ENCODE peak calls at places on chromosomes 13 and 19, in six cellular contexts. One of them, this sample, is unnamed.

GRCh38 chr19:3547301-3547731 is 8.3 kb downstream of the TEKTIP1 start:
- DNase-seq in BJ: no peak
- DNase-seq in bronchial epithelial cell: no peak
- DNase-seq in fibroblast of mammary gland: peak
- DNase-seq in heart left ventricle: no peak
- DNase-seq in brain microvascular endothelial cell: no peak
- DNase-seq in this sample: no peak

GRCh38 chr13:76016799-76017198 is 380.7 kb downstream of the LMO7 start:
- DNase-seq in BJ: no peak
- DNase-seq in bronchial epithelial cell: peak
- DNase-seq in fibroblast of mammary gland: peak
- DNase-seq in heart left ventricle: no peak
- DNase-seq in brain microvascular endothelial cell: peak
- DNase-seq in this sample: no peak

GRCh38 chr13:112961457-112962369 is 7.3 kb upstream of the MCF2L start:
- DNase-seq in BJ: no peak
- DNase-seq in bronchial epithelial cell: no peak
- DNase-seq in fibroblast of mammary gland: no peak
- DNase-seq in heart left ventricle: peak
- DNase-seq in brain microvascular endothelial cell: no peak
- DNase-seq in this sample: no peak

GRCh38 chr19:4575978-4576933 is 16.8 kb upstream of the SEMA6B start:
- DNase-seq in BJ: no peak
- DNase-seq in bronchial epithelial cell: peak
- DNase-seq in fibroblast of mammary gland: peak
- DNase-seq in heart left ventricle: peak
- DNase-seq in brain microvascular endothelial cell: peak
- DNase-seq in this sample: no peak

GRCh38 chr13:23456437-23456836 is 22.9 kb upstream of the SACS start:
- DNase-seq in BJ: no peak
- DNase-seq in bronchial epithelial cell: no peak
- DNase-seq in fibroblast of mammary gland: no peak
- DNase-seq in heart left ventricle: no peak
- DNase-seq in brain microvascular endothelial cell: no peak
- DNase-seq in this sample: no peak

GRCh38 chr19:5445667-5446066 is 9.6 kb upstream of the ZNRF4 start:
- DNase-seq in BJ: no peak
- DNase-seq in bronchial epithelial cell: peak
- DNase-seq in fibroblast of mammary gland: peak
- DNase-seq in heart left ventricle: peak
- DNase-seq in brain microvascular endothelial cell: no peak
- DNase-seq in this sample: no peak

GRCh38 chr13:27613623-27614022 is 6.7 kb downstream of the LNX2 start:
- DNase-seq in BJ: no peak
- DNase-seq in bronchial epithelial cell: no peak
- DNase-seq in fibroblast of mammary gland: no peak
- DNase-seq in heart left ventricle: no peak
- DNase-seq in brain microvascular endothelial cell: no peak
- DNase-seq in this sample: no peak

GRCh38 chr19:5013761-5014160 is 44.8 kb downstream of the KDM4B start:
- DNase-seq in BJ: no peak
- DNase-seq in bronchial epithelial cell: no peak
- DNase-seq in fibroblast of mammary gland: no peak
- DNase-seq in heart left ventricle: no peak
- DNase-seq in brain microvascular endothelial cell: no peak
- DNase-seq in this sample: no peak

GRCh38 chr19:18208098-18208951 is 4.5 kb upstream of the RAB3A start:
- DNase-seq in BJ: peak
- DNase-seq in bronchial epithelial cell: no peak
- DNase-seq in fibroblast of mammary gland: peak
- DNase-seq in heart left ventricle: peak
- DNase-seq in brain microvascular endothelial cell: peak
- DNase-seq in this sample: no peak

GRCh38 chr13:27920677-27921420 is 1.0 kb downstream of the PDX1 start:
- DNase-seq in BJ: no peak
- DNase-seq in bronchial epithelial cell: no peak
- DNase-seq in fibroblast of mammary gland: peak
- DNase-seq in heart left ventricle: no peak
- DNase-seq in brain microvascular endothelial cell: no peak
- DNase-seq in this sample: no peak

GRCh38 chr19:32566246-32566830 is 14.7 kb upstream of the PDCD5 start:
- DNase-seq in BJ: no peak
- DNase-seq in bronchial epithelial cell: no peak
- DNase-seq in fibroblast of mammary gland: peak
- DNase-seq in heart left ventricle: no peak
- DNase-seq in brain microvascular endothelial cell: peak
- DNase-seq in this sample: no peak

GRCh38 chr13:100423375-100423774 is 165.2 kb downstream of the GGACT start:
- DNase-seq in BJ: no peak
- DNase-seq in bronchial epithelial cell: peak
- DNase-seq in fibroblast of mammary gland: peak
- DNase-seq in heart left ventricle: no peak
- DNase-seq in brain microvascular endothelial cell: no peak
- DNase-seq in this sample: no peak

GRCh38 chr13:27034678-27035111 is 136.9 kb downstream of the USP12 start:
- DNase-seq in BJ: no peak
- DNase-seq in bronchial epithelial cell: no peak
- DNase-seq in fibroblast of mammary gland: no peak
- DNase-seq in heart left ventricle: no peak
- DNase-seq in brain microvascular endothelial cell: no peak
- DNase-seq in this sample: no peak

GRCh38 chr19:49890349-49891311 is 6.1 kb downstream of the IL4I1 start:
- DNase-seq in BJ: no peak
- DNase-seq in bronchial epithelial cell: peak
- DNase-seq in fibroblast of mammary gland: no peak
- DNase-seq in heart left ventricle: peak
- DNase-seq in brain microvascular endothelial cell: no peak
- DNase-seq in this sample: no peak
- TF ChIP-seq CTCF in BJ: no peak
- TF ChIP-seq CTCF in bronchial epithelial cell: no peak
- TF ChIP-seq CTCF in fibroblast of mammary gland: no peak
- TF ChIP-seq CTCF in heart left ventricle: no peak
- TF ChIP-seq CTCF in brain microvascular endothelial cell: no peak
- TF ChIP-seq CTCF in this sample: peak

DNA sequence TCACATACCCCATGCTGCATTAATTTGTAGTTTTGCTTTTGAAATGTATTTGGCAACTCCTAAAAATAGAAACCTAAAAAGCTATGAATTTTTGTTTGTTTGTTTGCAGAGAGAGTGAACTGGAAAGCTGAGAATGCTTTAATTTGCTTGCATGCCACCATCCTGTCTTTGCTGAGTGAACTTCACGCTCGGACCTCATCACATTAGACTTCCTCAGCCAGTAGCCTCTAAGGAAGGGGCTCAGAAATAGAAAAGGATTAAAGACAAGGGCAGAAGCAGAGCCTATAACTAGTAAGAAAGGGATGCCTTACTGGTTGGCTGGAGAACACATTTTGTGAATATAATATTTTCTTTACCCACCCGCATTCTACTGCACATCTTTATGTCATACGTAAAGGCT is 275.1 kb downstream of the DCLK1 start:
- DNase-seq in BJ: no peak
- DNase-seq in bronchial epithelial cell: no peak
- DNase-seq in fibroblast of mammary gland: no peak
- DNase-seq in heart left ventricle: no peak
- DNase-seq in brain microvascular endothelial cell: no peak
- DNase-seq in this sample: no peak
- H3K4me3 ChIP-seq in BJ: no peak
- H3K4me3 ChIP-seq in bronchial epithelial cell: no peak
- H3K4me3 ChIP-seq in fibroblast of mammary gland: no peak
- H3K4me3 ChIP-seq in heart left ventricle: no peak
- H3K4me3 ChIP-seq in brain microvascular endothelial cell: no peak
- H3K4me3 ChIP-seq in this sample: no peak

GRCh38 chr13:85741017-85741416 is 58.2 kb downstream of the SLITRK6 start:
- DNase-seq in BJ: no peak
- DNase-seq in bronchial epithelial cell: no peak
- DNase-seq in fibroblast of mammary gland: no peak
- DNase-seq in heart left ventricle: no peak
- DNase-seq in brain microvascular endothelial cell: no peak
- DNase-seq in this sample: no peak

GRCh38 chr13:85738696-85739320 is 60.4 kb downstream of the SLITRK6 start:
- DNase-seq in BJ: no peak
- DNase-seq in bronchial epithelial cell: peak
- DNase-seq in fibroblast of mammary gland: no peak
- DNase-seq in heart left ventricle: no peak
- DNase-seq in brain microvascular endothelial cell: no peak
- DNase-seq in this sample: no peak

GRCh38 chr13:85742355-85742754 is 56.9 kb downstream of the SLITRK6 start:
- DNase-seq in BJ: no peak
- DNase-seq in bronchial epithelial cell: no peak
- DNase-seq in fibroblast of mammary gland: no peak
- DNase-seq in heart left ventricle: no peak
- DNase-seq in brain microvascular endothelial cell: no peak
- DNase-seq in this sample: no peak

DNA sequence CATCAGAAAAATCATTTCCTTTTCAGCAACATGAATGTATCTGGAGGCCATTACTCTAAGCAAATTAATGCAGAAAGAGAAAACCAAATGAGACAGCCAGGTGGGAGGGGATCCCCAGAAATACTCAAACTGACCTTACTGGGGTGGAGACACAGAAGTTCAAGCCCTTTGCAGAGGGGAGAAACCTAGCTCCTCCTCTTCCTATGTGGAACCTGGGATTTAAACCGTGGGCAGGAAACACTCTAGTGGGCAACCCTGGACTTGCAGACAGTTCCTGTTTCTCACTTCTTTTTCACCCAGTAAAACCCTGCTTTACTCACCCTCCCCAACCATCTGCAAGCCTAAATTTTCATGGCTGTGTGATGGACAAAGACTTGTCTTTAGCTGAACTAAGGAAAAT is 61.3 kb downstream of the SLITRK6 start:
- DNase-seq in BJ: no peak
- DNase-seq in bronchial epithelial cell: no peak
- DNase-seq in fibroblast of mammary gland: no peak
- DNase-seq in heart left ventricle: no peak
- DNase-seq in brain microvascular endothelial cell: no peak
- DNase-seq in this sample: no peak
- TF ChIP-seq CTCF in BJ: no peak
- TF ChIP-seq CTCF in bronchial epithelial cell: no peak
- TF ChIP-seq CTCF in fibroblast of mammary gland: no peak
- TF ChIP-seq CTCF in heart left ventricle: no peak
- TF ChIP-seq CTCF in brain microvascular endothelial cell: no peak
- TF ChIP-seq CTCF in this sample: no peak

GRCh38 chr13:73958657-73959397 is 175.4 kb downstream of the KLF12 start:
- DNase-seq in BJ: no peak
- DNase-seq in bronchial epithelial cell: peak
- DNase-seq in fibroblast of mammary gland: no peak
- DNase-seq in heart left ventricle: no peak
- DNase-seq in brain microvascular endothelial cell: no peak
- DNase-seq in this sample: no peak
- H3K4me3 ChIP-seq in BJ: no peak
- H3K4me3 ChIP-seq in bronchial epithelial cell: no peak
- H3K4me3 ChIP-seq in fibroblast of mammary gland: no peak
- H3K4me3 ChIP-seq in heart left ventricle: no peak
- H3K4me3 ChIP-seq in brain microvascular endothelial cell: no peak
- H3K4me3 ChIP-seq in this sample: no peak

GRCh38 chr13:41059466-41059865 is 1.8 kb upstream of the WBP4 start:
- DNase-seq in BJ: no peak
- DNase-seq in bronchial epithelial cell: no peak
- DNase-seq in fibroblast of mammary gland: peak
- DNase-seq in heart left ventricle: no peak
- DNase-seq in brain microvascular endothelial cell: no peak
- DNase-seq in this sample: no peak

GRCh38 chr13:41061914-41062837 is 867 bp downstream of the WBP4 start:
- DNase-seq in BJ: no peak
- DNase-seq in bronchial epithelial cell: peak
- DNase-seq in fibroblast of mammary gland: peak
- DNase-seq in heart left ventricle: no peak
- DNase-seq in brain microvascular endothelial cell: peak
- DNase-seq in this sample: no peak

GRCh38 chr13:41060723-41061074 is 610 bp upstream of the WBP4 start:
- DNase-seq in BJ: no peak
- DNase-seq in bronchial epithelial cell: peak
- DNase-seq in fibroblast of mammary gland: peak
- DNase-seq in heart left ventricle: peak
- DNase-seq in brain microvascular endothelial cell: no peak
- DNase-seq in this sample: no peak

GRCh38 chr13:41059896-41060722 is 1.2 kb upstream of the WBP4 start:
- DNase-seq in BJ: peak
- DNase-seq in bronchial epithelial cell: peak
- DNase-seq in fibroblast of mammary gland: peak
- DNase-seq in heart left ventricle: peak
- DNase-seq in brain microvascular endothelial cell: peak
- DNase-seq in this sample: peak

GRCh38 chr13:41061075-41061913 is at the start of gene WBP4:
- DNase-seq in BJ: peak
- DNase-seq in bronchial epithelial cell: peak
- DNase-seq in fibroblast of mammary gland: peak
- DNase-seq in heart left ventricle: peak
- DNase-seq in brain microvascular endothelial cell: peak
- DNase-seq in this sample: peak
- TF ChIP-seq CTCF in BJ: peak
- TF ChIP-seq CTCF in bronchial epithelial cell: peak
- TF ChIP-seq CTCF in fibroblast of mammary gland: peak
- TF ChIP-seq CTCF in heart left ventricle: no peak
- TF ChIP-seq CTCF in brain microvascular endothelial cell: peak
- TF ChIP-seq CTCF in this sample: no peak

This sample was measured in coronary artery.